ENCODE peak calls at places on chromosomes 16 and 17, in five cellular contexts. One of them, this sample, is unnamed.

GRCh38 chr17:47423406-47424295 is 99.9 kb downstream of the EFCAB13 start:
- DNase-seq in activated CD8-positive, alpha-beta memory T cell treated with anti-CD3 and anti-CD28 coated beads for 1 hour: no peak
- DNase-seq in stimulated activated CD4-positive, alpha-beta T cell treated with anti-CD3 and anti-CD28 coated beads, Interleukin-4, amount 100 ng/mL, for 48 hours: peak
- DNase-seq in H7: peak
- DNase-seq in M059J: peak
- DNase-seq in this sample: peak

GRCh38 chr16:88287219-88287618 is 95.5 kb upstream of the ZNF469 start:
- DNase-seq in activated CD8-positive, alpha-beta memory T cell treated with anti-CD3 and anti-CD28 coated beads for 1 hour: no peak
- DNase-seq in stimulated activated CD4-positive, alpha-beta T cell treated with anti-CD3 and anti-CD28 coated beads, Interleukin-4, amount 100 ng/mL, for 48 hours: peak
- DNase-seq in H7: peak
- DNase-seq in M059J: peak
- DNase-seq in this sample: peak

GRCh38 chr16:88069397-88070168 is 118.3 kb downstream of the BANP start:
- DNase-seq in activated CD8-positive, alpha-beta memory T cell treated with anti-CD3 and anti-CD28 coated beads for 1 hour: no peak
- DNase-seq in stimulated activated CD4-positive, alpha-beta T cell treated with anti-CD3 and anti-CD28 coated beads, Interleukin-4, amount 100 ng/mL, for 48 hours: no peak
- DNase-seq in H7: peak
- DNase-seq in M059J: no peak
- DNase-seq in this sample: no peak

GRCh38 chr17:37884516-37884915 is 39.7 kb upstream of the TBC1D3K start:
- DNase-seq in activated CD8-positive, alpha-beta memory T cell treated with anti-CD3 and anti-CD28 coated beads for 1 hour: no peak
- DNase-seq in stimulated activated CD4-positive, alpha-beta T cell treated with anti-CD3 and anti-CD28 coated beads, Interleukin-4, amount 100 ng/mL, for 48 hours: no peak
- DNase-seq in H7: peak
- DNase-seq in M059J: peak
- DNase-seq in this sample: no peak

GRCh38 chr17:71147906-71148305 is 972.9 kb upstream of the SOX9 start:
- DNase-seq in activated CD8-positive, alpha-beta memory T cell treated with anti-CD3 and anti-CD28 coated beads for 1 hour: no peak
- DNase-seq in stimulated activated CD4-positive, alpha-beta T cell treated with anti-CD3 and anti-CD28 coated beads, Interleukin-4, amount 100 ng/mL, for 48 hours: no peak
- DNase-seq in H7: no peak
- DNase-seq in M059J: no peak
- DNase-seq in this sample: no peak

GRCh38 chr17:16438173-16438556 is 22.8 kb downstream of the TRPV2 start:
- DNase-seq in activated CD8-positive, alpha-beta memory T cell treated with anti-CD3 and anti-CD28 coated beads for 1 hour: no peak
- DNase-seq in stimulated activated CD4-positive, alpha-beta T cell treated with anti-CD3 and anti-CD28 coated beads, Interleukin-4, amount 100 ng/mL, for 48 hours: no peak
- DNase-seq in H7: no peak
- DNase-seq in M059J: no peak
- DNase-seq in this sample: no peak

GRCh38 chr17:65359016-65359415 is 202.4 kb downstream of the AXIN2 start:
- DNase-seq in activated CD8-positive, alpha-beta memory T cell treated with anti-CD3 and anti-CD28 coated beads for 1 hour: no peak
- DNase-seq in stimulated activated CD4-positive, alpha-beta T cell treated with anti-CD3 and anti-CD28 coated beads, Interleukin-4, amount 100 ng/mL, for 48 hours: no peak
- DNase-seq in H7: no peak
- DNase-seq in M059J: peak
- DNase-seq in this sample: peak

GRCh38 chr17:76737676-76738467 is at the start of gene MFSD11:
- DNase-seq in activated CD8-positive, alpha-beta memory T cell treated with anti-CD3 and anti-CD28 coated beads for 1 hour: peak
- DNase-seq in stimulated activated CD4-positive, alpha-beta T cell treated with anti-CD3 and anti-CD28 coated beads, Interleukin-4, amount 100 ng/mL, for 48 hours: peak
- DNase-seq in H7: peak
- DNase-seq in M059J: peak
- DNase-seq in this sample: peak

GRCh38 chr17:27989046-27989445 is 53.4 kb upstream of the NLK start:
- DNase-seq in activated CD8-positive, alpha-beta memory T cell treated with anti-CD3 and anti-CD28 coated beads for 1 hour: no peak
- DNase-seq in stimulated activated CD4-positive, alpha-beta T cell treated with anti-CD3 and anti-CD28 coated beads, Interleukin-4, amount 100 ng/mL, for 48 hours: no peak
- DNase-seq in H7: no peak
- DNase-seq in M059J: peak
- DNase-seq in this sample: peak

GRCh38 chr17:47203984-47204721 is 5.0 kb upstream of the MYL4 start:
- DNase-seq in activated CD8-positive, alpha-beta memory T cell treated with anti-CD3 and anti-CD28 coated beads for 1 hour: no peak
- DNase-seq in stimulated activated CD4-positive, alpha-beta T cell treated with anti-CD3 and anti-CD28 coated beads, Interleukin-4, amount 100 ng/mL, for 48 hours: peak
- DNase-seq in H7: no peak
- DNase-seq in M059J: peak
- DNase-seq in this sample: peak

GRCh38 chr16:56889206-56889605 is 24.2 kb downstream of the SLC12A3 start:
- DNase-seq in activated CD8-positive, alpha-beta memory T cell treated with anti-CD3 and anti-CD28 coated beads for 1 hour: no peak
- DNase-seq in stimulated activated CD4-positive, alpha-beta T cell treated with anti-CD3 and anti-CD28 coated beads, Interleukin-4, amount 100 ng/mL, for 48 hours: no peak
- DNase-seq in H7: no peak
- DNase-seq in M059J: peak
- DNase-seq in this sample: no peak

GRCh38 chr17:36812762-36813161 is 124.5 kb upstream of the LHX1 start:
- DNase-seq in activated CD8-positive, alpha-beta memory T cell treated with anti-CD3 and anti-CD28 coated beads for 1 hour: no peak
- DNase-seq in stimulated activated CD4-positive, alpha-beta T cell treated with anti-CD3 and anti-CD28 coated beads, Interleukin-4, amount 100 ng/mL, for 48 hours: no peak
- DNase-seq in H7: peak
- DNase-seq in M059J: no peak
- DNase-seq in this sample: peak

GRCh38 chr17:81926451-81927144 is 937 bp downstream of the MAFG start:
- DNase-seq in activated CD8-positive, alpha-beta memory T cell treated with anti-CD3 and anti-CD28 coated beads for 1 hour: peak
- DNase-seq in stimulated activated CD4-positive, alpha-beta T cell treated with anti-CD3 and anti-CD28 coated beads, Interleukin-4, amount 100 ng/mL, for 48 hours: peak
- DNase-seq in H7: peak
- DNase-seq in M059J: peak
- DNase-seq in this sample: peak

GRCh38 chr17:80771612-80772005 is 220.0 kb upstream of the CHMP6 start:
- DNase-seq in activated CD8-positive, alpha-beta memory T cell treated with anti-CD3 and anti-CD28 coated beads for 1 hour: no peak
- DNase-seq in stimulated activated CD4-positive, alpha-beta T cell treated with anti-CD3 and anti-CD28 coated beads, Interleukin-4, amount 100 ng/mL, for 48 hours: no peak
- DNase-seq in H7: no peak
- DNase-seq in M059J: no peak
- DNase-seq in this sample: no peak

GRCh38 chr17:2302740-2303277 is 776 bp downstream of the SMG6 start:
- DNase-seq in activated CD8-positive, alpha-beta memory T cell treated with anti-CD3 and anti-CD28 coated beads for 1 hour: no peak
- DNase-seq in stimulated activated CD4-positive, alpha-beta T cell treated with anti-CD3 and anti-CD28 coated beads, Interleukin-4, amount 100 ng/mL, for 48 hours: no peak
- DNase-seq in H7: peak
- DNase-seq in M059J: no peak
- DNase-seq in this sample: no peak

GRCh38 chr16:66427036-66427446 is at the start of gene BEAN1:
- DNase-seq in activated CD8-positive, alpha-beta memory T cell treated with anti-CD3 and anti-CD28 coated beads for 1 hour: no peak
- DNase-seq in stimulated activated CD4-positive, alpha-beta T cell treated with anti-CD3 and anti-CD28 coated beads, Interleukin-4, amount 100 ng/mL, for 48 hours: no peak
- DNase-seq in H7: peak
- DNase-seq in M059J: peak
- DNase-seq in this sample: peak

GRCh38 chr17:31523862-31524730 is 132.6 kb downstream of the RAB11FIP4 start:
- DNase-seq in activated CD8-positive, alpha-beta memory T cell treated with anti-CD3 and anti-CD28 coated beads for 1 hour: no peak
- DNase-seq in stimulated activated CD4-positive, alpha-beta T cell treated with anti-CD3 and anti-CD28 coated beads, Interleukin-4, amount 100 ng/mL, for 48 hours: no peak
- DNase-seq in H7: no peak
- DNase-seq in M059J: no peak
- DNase-seq in this sample: no peak

GRCh38 chr17:63274156-63274555 is 171.9 kb downstream of the CYB561 start:
- DNase-seq in activated CD8-positive, alpha-beta memory T cell treated with anti-CD3 and anti-CD28 coated beads for 1 hour: no peak
- DNase-seq in stimulated activated CD4-positive, alpha-beta T cell treated with anti-CD3 and anti-CD28 coated beads, Interleukin-4, amount 100 ng/mL, for 48 hours: no peak
- DNase-seq in H7: no peak
- DNase-seq in M059J: peak
- DNase-seq in this sample: peak

GRCh38 chr16:74713325-74713724 is 12.7 kb upstream of the MLKL start:
- DNase-seq in activated CD8-positive, alpha-beta memory T cell treated with anti-CD3 and anti-CD28 coated beads for 1 hour: no peak
- DNase-seq in stimulated activated CD4-positive, alpha-beta T cell treated with anti-CD3 and anti-CD28 coated beads, Interleukin-4, amount 100 ng/mL, for 48 hours: no peak
- DNase-seq in H7: no peak
- DNase-seq in M059J: no peak
- DNase-seq in this sample: no peak

GRCh38 chr16:72332926-72333325 is 161.0 kb upstream of the PMFBP1 start:
- DNase-seq in activated CD8-positive, alpha-beta memory T cell treated with anti-CD3 and anti-CD28 coated beads for 1 hour: no peak
- DNase-seq in stimulated activated CD4-positive, alpha-beta T cell treated with anti-CD3 and anti-CD28 coated beads, Interleukin-4, amount 100 ng/mL, for 48 hours: no peak
- DNase-seq in H7: no peak
- DNase-seq in M059J: no peak
- DNase-seq in this sample: no peak

GRCh38 chr16:89017956-89018604 is 41.1 kb upstream of the CBFA2T3 start:
- DNase-seq in activated CD8-positive, alpha-beta memory T cell treated with anti-CD3 and anti-CD28 coated beads for 1 hour: no peak
- DNase-seq in stimulated activated CD4-positive, alpha-beta T cell treated with anti-CD3 and anti-CD28 coated beads, Interleukin-4, amount 100 ng/mL, for 48 hours: no peak
- DNase-seq in H7: no peak
- DNase-seq in M059J: peak
- DNase-seq in this sample: peak

GRCh38 chr16:84366208-84366607 is 2.1 kb upstream of the ATP2C2 start:
- DNase-seq in activated CD8-positive, alpha-beta memory T cell treated with anti-CD3 and anti-CD28 coated beads for 1 hour: no peak
- DNase-seq in stimulated activated CD4-positive, alpha-beta T cell treated with anti-CD3 and anti-CD28 coated beads, Interleukin-4, amount 100 ng/mL, for 48 hours: no peak
- DNase-seq in H7: no peak
- DNase-seq in M059J: no peak
- DNase-seq in this sample: no peak

GRCh38 chr17:47895254-47895855 is 681 bp upstream of the SP2 start:
- DNase-seq in activated CD8-positive, alpha-beta memory T cell treated with anti-CD3 and anti-CD28 coated beads for 1 hour: peak
- DNase-seq in stimulated activated CD4-positive, alpha-beta T cell treated with anti-CD3 and anti-CD28 coated beads, Interleukin-4, amount 100 ng/mL, for 48 hours: peak
- DNase-seq in H7: no peak
- DNase-seq in M059J: peak
- DNase-seq in this sample: peak

GRCh38 chr16:29813644-29814562 is 1.9 kb downstream of the PRRT2 start:
- DNase-seq in activated CD8-positive, alpha-beta memory T cell treated with anti-CD3 and anti-CD28 coated beads for 1 hour: no peak
- DNase-seq in stimulated activated CD4-positive, alpha-beta T cell treated with anti-CD3 and anti-CD28 coated beads, Interleukin-4, amount 100 ng/mL, for 48 hours: no peak
- DNase-seq in H7: peak
- DNase-seq in M059J: no peak
- DNase-seq in this sample: no peak

GRCh38 chr16:69328854-69329316 is 1.5 kb downstream of the PDF start:
- DNase-seq in activated CD8-positive, alpha-beta memory T cell treated with anti-CD3 and anti-CD28 coated beads for 1 hour: no peak
- DNase-seq in stimulated activated CD4-positive, alpha-beta T cell treated with anti-CD3 and anti-CD28 coated beads, Interleukin-4, amount 100 ng/mL, for 48 hours: no peak
- DNase-seq in H7: peak
- DNase-seq in M059J: peak
- DNase-seq in this sample: peak

GRCh38 chr16:81273223-81273940 is 34.9 kb downstream of the BCO1 start:
- DNase-seq in activated CD8-positive, alpha-beta memory T cell treated with anti-CD3 and anti-CD28 coated beads for 1 hour: no peak
- DNase-seq in stimulated activated CD4-positive, alpha-beta T cell treated with anti-CD3 and anti-CD28 coated beads, Interleukin-4, amount 100 ng/mL, for 48 hours: no peak
- DNase-seq in H7: no peak
- DNase-seq in M059J: no peak
- DNase-seq in this sample: no peak

GRCh38 chr17:44919885-44920564 is 4.7 kb upstream of the GFAP start:
- DNase-seq in activated CD8-positive, alpha-beta memory T cell treated with anti-CD3 and anti-CD28 coated beads for 1 hour: peak
- DNase-seq in stimulated activated CD4-positive, alpha-beta T cell treated with anti-CD3 and anti-CD28 coated beads, Interleukin-4, amount 100 ng/mL, for 48 hours: peak
- DNase-seq in H7: peak
- DNase-seq in M059J: peak
- DNase-seq in this sample: peak

GRCh38 chr17:50559674-50560184 is 786 bp upstream of the CACNA1G start:
- DNase-seq in activated CD8-positive, alpha-beta memory T cell treated with anti-CD3 and anti-CD28 coated beads for 1 hour: no peak
- DNase-seq in stimulated activated CD4-positive, alpha-beta T cell treated with anti-CD3 and anti-CD28 coated beads, Interleukin-4, amount 100 ng/mL, for 48 hours: peak
- DNase-seq in H7: peak
- DNase-seq in M059J: peak
- DNase-seq in this sample: peak

GRCh38 chr17:7844292-7845154 is 10.3 kb upstream of the TMEM88 start:
- DNase-seq in activated CD8-positive, alpha-beta memory T cell treated with anti-CD3 and anti-CD28 coated beads for 1 hour: peak
- DNase-seq in stimulated activated CD4-positive, alpha-beta T cell treated with anti-CD3 and anti-CD28 coated beads, Interleukin-4, amount 100 ng/mL, for 48 hours: peak
- DNase-seq in H7: peak
- DNase-seq in M059J: peak
- DNase-seq in this sample: peak

GRCh38 chr16:29302976-29303375 is 103.5 kb downstream of the NPIPB11 start:
- DNase-seq in activated CD8-positive, alpha-beta memory T cell treated with anti-CD3 and anti-CD28 coated beads for 1 hour: no peak
- DNase-seq in stimulated activated CD4-positive, alpha-beta T cell treated with anti-CD3 and anti-CD28 coated beads, Interleukin-4, amount 100 ng/mL, for 48 hours: no peak
- DNase-seq in H7: no peak
- DNase-seq in M059J: no peak
- DNase-seq in this sample: no peak

GRCh38 chr17:68318103-68318991 is 27.1 kb downstream of the ARSG start:
- DNase-seq in activated CD8-positive, alpha-beta memory T cell treated with anti-CD3 and anti-CD28 coated beads for 1 hour: no peak
- DNase-seq in stimulated activated CD4-positive, alpha-beta T cell treated with anti-CD3 and anti-CD28 coated beads, Interleukin-4, amount 100 ng/mL, for 48 hours: no peak
- DNase-seq in H7: no peak
- DNase-seq in M059J: peak
- DNase-seq in this sample: peak

GRCh38 chr17:40602445-40603443 is 37.5 kb upstream of the CCR7 start:
- DNase-seq in activated CD8-positive, alpha-beta memory T cell treated with anti-CD3 and anti-CD28 coated beads for 1 hour: no peak
- DNase-seq in stimulated activated CD4-positive, alpha-beta T cell treated with anti-CD3 and anti-CD28 coated beads, Interleukin-4, amount 100 ng/mL, for 48 hours: peak
- DNase-seq in H7: no peak
- DNase-seq in M059J: no peak
- DNase-seq in this sample: no peak

GRCh38 chr16:47309581-47310312 is 151.1 kb downstream of the ITFG1 start:
- DNase-seq in activated CD8-positive, alpha-beta memory T cell treated with anti-CD3 and anti-CD28 coated beads for 1 hour: no peak
- DNase-seq in stimulated activated CD4-positive, alpha-beta T cell treated with anti-CD3 and anti-CD28 coated beads, Interleukin-4, amount 100 ng/mL, for 48 hours: no peak
- DNase-seq in H7: no peak
- DNase-seq in M059J: no peak
- DNase-seq in this sample: no peak

GRCh38 chr17:44331249-44331760 is 6.7 kb upstream of the SLC25A39 start:
- DNase-seq in activated CD8-positive, alpha-beta memory T cell treated with anti-CD3 and anti-CD28 coated beads for 1 hour: peak
- DNase-seq in stimulated activated CD4-positive, alpha-beta T cell treated with anti-CD3 and anti-CD28 coated beads, Interleukin-4, amount 100 ng/mL, for 48 hours: peak
- DNase-seq in H7: peak
- DNase-seq in M059J: peak
- DNase-seq in this sample: peak

GRCh38 chr17:48443712-48444111 is 13.7 kb upstream of the SKAP1 start:
- DNase-seq in activated CD8-positive, alpha-beta memory T cell treated with anti-CD3 and anti-CD28 coated beads for 1 hour: no peak
- DNase-seq in stimulated activated CD4-positive, alpha-beta T cell treated with anti-CD3 and anti-CD28 coated beads, Interleukin-4, amount 100 ng/mL, for 48 hours: no peak
- DNase-seq in H7: no peak
- DNase-seq in M059J: no peak
- DNase-seq in this sample: no peak

GRCh38 chr17:83155128-83156081 is 76.0 kb downstream of the METRNL start:
- DNase-seq in activated CD8-positive, alpha-beta memory T cell treated with anti-CD3 and anti-CD28 coated beads for 1 hour: no peak
- DNase-seq in stimulated activated CD4-positive, alpha-beta T cell treated with anti-CD3 and anti-CD28 coated beads, Interleukin-4, amount 100 ng/mL, for 48 hours: peak
- DNase-seq in H7: no peak
- DNase-seq in M059J: peak
- DNase-seq in this sample: peak

GRCh38 chr16:10938844-10939648 is 3.2 kb downstream of the DEXI start:
- DNase-seq in activated CD8-positive, alpha-beta memory T cell treated with anti-CD3 and anti-CD28 coated beads for 1 hour: no peak
- DNase-seq in stimulated activated CD4-positive, alpha-beta T cell treated with anti-CD3 and anti-CD28 coated beads, Interleukin-4, amount 100 ng/mL, for 48 hours: no peak
- DNase-seq in H7: no peak
- DNase-seq in M059J: no peak
- DNase-seq in this sample: no peak

GRCh38 chr17:49210158-49211029 is at the start of the genes ABI3 and GNGT2:
- DNase-seq in activated CD8-positive, alpha-beta memory T cell treated with anti-CD3 and anti-CD28 coated beads for 1 hour: no peak
- DNase-seq in stimulated activated CD4-positive, alpha-beta T cell treated with anti-CD3 and anti-CD28 coated beads, Interleukin-4, amount 100 ng/mL, for 48 hours: no peak
- DNase-seq in H7: peak
- DNase-seq in M059J: no peak
- DNase-seq in this sample: peak

GRCh38 chr17:28982191-28982793 is 23.5 kb downstream of the SEZ6 start:
- DNase-seq in activated CD8-positive, alpha-beta memory T cell treated with anti-CD3 and anti-CD28 coated beads for 1 hour: peak
- DNase-seq in stimulated activated CD4-positive, alpha-beta T cell treated with anti-CD3 and anti-CD28 coated beads, Interleukin-4, amount 100 ng/mL, for 48 hours: no peak
- DNase-seq in H7: no peak
- DNase-seq in M059J: peak
- DNase-seq in this sample: peak